ENCODE peak calls at places on chromosomes 2 and 18, in eight cellular contexts. F, B, U, I, W, J, Z and A are unnamed samples.

GRCh38 chr2:3475771-3476170 is 43.6 kb downstream of the ADI1 start:
- DNase-seq in F (no peak), B (no peak), U (no peak), I (no peak), W (no peak), J (no peak), Z (no peak), A (no peak)

GRCh38 chr2:133433455-133434451 is 134.5 kb downstream of the NCKAP5 start:
- DNase-seq in F (no peak), B (no peak), U (no peak), I (no peak), W (no peak), J (no peak), Z (no peak), A (no peak)

GRCh38 chr2:116211719-116212118 is 1602.8 kb upstream of the DDX18 start:
- DNase-seq in F (no peak), B (no peak), U (no peak), I (no peak), W (no peak), J (no peak), Z (no peak), A (no peak)

GRCh38 chr2:209648714-209649113 is 122.9 kb upstream of the UNC80 start:
- DNase-seq in F (no peak), B (no peak), U (no peak), I (no peak), W (no peak), J (no peak), Z (no peak), A (no peak)

GRCh38 chr2:218387369-218388194 is 5.5 kb downstream of the SLC11A1 start:
- DNase-seq in F (peak; percentile 82), B (no peak), U (no peak), I (no peak), W (no peak), J (peak; percentile 66), Z (peak; percentile 76), A (peak; percentile 41)

GRCh38 chr2:152223997-152224396 is 48.4 kb upstream of the STAM2 start:
- DNase-seq in F (no peak), B (peak; percentile 17), U (no peak), I (no peak), W (no peak), J (no peak), Z (no peak), A (no peak)

GRCh38 chr2:179272406-179273192 is 8.0 kb upstream of the SESTD1 start:
- DNase-seq in F (peak; percentile 32), B (no peak), U (no peak), I (no peak), W (no peak), J (no peak), Z (no peak), A (no peak)

GRCh38 chr2:180040146-180040925 is 33.2 kb upstream of the CWC22 start:
- DNase-seq in F (no peak), B (no peak), U (no peak), I (no peak), W (no peak), J (no peak), Z (no peak), A (no peak)

GRCh38 chr2:99984781-99985525 is 157.4 kb downstream of the AFF3 start:
- DNase-seq in F (no peak), B (no peak), U (no peak), I (no peak), W (no peak), J (no peak), Z (no peak), A (no peak)

GRCh38 chr2:233544079-233544690 is 22.4 kb downstream of the USP40 start:
- DNase-seq in F (no peak), B (no peak), U (no peak), I (no peak), W (no peak), J (peak; percentile 18), Z (no peak), A (no peak)

GRCh38 chr2:200713003-200713703 is 98.6 kb upstream of the BZW1 start:
- DNase-seq in F (peak; percentile 96), B (peak; percentile 75), U (peak; percentile 98), I (peak; percentile 50), W (peak; percentile 99), J (peak; percentile 79), Z (peak; percentile 93), A (peak; percentile 89)
- TF ChIP-seq POLR2A in F (peak; percentile 53), B (peak; percentile 69), U (peak; percentile 84), I (peak; percentile 95), W (peak; percentile 80), J (no peak), Z (peak; percentile 81), A (peak; percentile 85)

GRCh38 chr2:230975927-230976326 is 20.0 kb upstream of the SPATA3 start:
- DNase-seq in F (no peak), B (no peak), U (no peak), I (no peak), W (no peak), J (no peak), Z (no peak), A (no peak)

GRCh38 chr2:230974096-230974913 is 21.6 kb upstream of the SPATA3 start:
- DNase-seq in F (no peak), B (no peak), U (no peak), I (peak; percentile 71), W (peak; percentile 85), J (no peak), Z (no peak), A (no peak)

GRCh38 chr2:230980468-230980867 is 15.5 kb upstream of the SPATA3 start:
- DNase-seq in F (no peak), B (no peak), U (no peak), I (no peak), W (no peak), J (no peak), Z (no peak), A (no peak)

GRCh38 chr2:230972046-230972445 is 23.9 kb upstream of the SPATA3 start:
- DNase-seq in F (no peak), B (no peak), U (no peak), I (no peak), W (no peak), J (no peak), Z (no peak), A (no peak)

DNA sequence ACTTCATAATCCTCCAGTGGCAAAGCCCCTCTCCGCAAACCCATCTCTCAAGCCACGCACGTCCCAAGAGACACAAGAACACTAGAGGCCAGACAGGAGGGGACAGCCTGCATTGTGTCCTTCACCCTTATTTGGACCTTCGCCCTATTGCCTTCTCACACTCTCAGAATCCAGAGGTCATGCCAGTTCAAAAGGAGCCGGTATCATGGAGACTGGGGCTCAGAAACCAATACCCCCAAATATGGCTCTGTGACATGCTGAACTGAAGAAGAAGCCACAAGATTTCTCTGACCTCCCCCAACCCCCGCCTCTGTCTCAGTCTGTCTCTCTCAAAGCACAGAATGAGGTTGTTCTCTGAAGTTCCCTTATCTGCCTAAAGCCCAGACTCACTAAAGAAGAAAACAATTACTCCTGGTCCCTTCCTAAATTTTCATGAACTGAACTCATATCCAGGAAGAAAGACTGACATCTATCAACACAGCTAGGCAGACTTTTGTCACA is 19.2 kb upstream of the SPATA3 start:
- DNase-seq in F (no peak), B (no peak), U (no peak), I (no peak), W (peak; percentile 74), J (no peak), Z (no peak), A (no peak)
- TF ChIP-seq POLR2A in F (no peak), B (no peak), U (no peak), I (peak; percentile 73), W (no peak), J (no peak), Z (no peak), A (no peak)

DNA sequence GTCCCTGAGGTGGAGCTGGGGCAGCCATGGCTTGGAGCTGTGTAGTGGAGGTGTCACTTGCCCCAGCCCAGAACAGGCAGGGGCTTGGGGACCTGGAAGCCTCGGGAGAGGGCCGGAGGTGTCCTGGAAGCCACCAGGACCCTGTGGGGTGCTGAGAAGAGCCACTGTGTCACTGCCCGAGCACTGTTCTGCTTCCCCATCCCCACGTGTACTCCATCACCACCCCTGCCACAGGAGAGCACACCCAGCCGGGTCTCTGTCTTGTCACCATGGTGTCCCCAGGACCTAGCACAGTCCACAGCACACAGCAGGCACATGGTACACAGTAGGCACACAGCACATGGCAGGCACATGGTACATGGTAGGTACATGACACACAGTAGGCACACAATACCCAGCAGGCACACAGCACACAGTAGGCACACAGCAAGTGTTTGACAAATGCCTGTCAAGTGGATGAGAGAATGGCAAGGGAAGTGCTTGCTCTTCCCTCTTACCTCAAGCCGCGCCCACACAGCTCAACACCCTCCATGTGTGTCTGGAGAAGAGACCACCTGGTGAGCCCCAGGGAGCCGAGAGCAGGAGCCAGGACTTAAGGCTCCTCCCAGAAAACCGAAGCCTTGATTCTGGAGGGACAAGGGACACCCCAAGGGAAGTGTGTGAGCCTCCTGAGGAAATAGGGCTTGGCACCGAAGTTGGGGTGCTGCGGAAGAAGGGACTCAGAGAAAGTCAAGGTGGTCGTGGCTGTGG is 13.3 kb downstream of the MBP start:
- DNase-seq in F (no peak), B (peak; percentile 14), U (no peak), I (no peak), W (no peak), J (no peak), Z (no peak), A (no peak)
- TF ChIP-seq POLR2A in F (no peak), B (no peak), U (no peak), I (peak; percentile 34), W (peak; percentile 4), J (no peak), Z (no peak), A (no peak)

GRCh38 chr2:71690876-71691275 is 237.5 kb downstream of the DYSF start:
- DNase-seq in F (no peak), B (no peak), U (no peak), I (no peak), W (no peak), J (no peak), Z (no peak), A (no peak)

GRCh38 chr2:71693286-71694270 is 240.2 kb downstream of the DYSF start:
- DNase-seq in F (no peak), B (no peak), U (no peak), I (no peak), W (no peak), J (no peak), Z (no peak), A (no peak)

GRCh38 chr2:71692621-71693277 is 239.4 kb downstream of the DYSF start:
- DNase-seq in F (no peak), B (no peak), U (no peak), I (no peak), W (no peak), J (no peak), Z (no peak), A (no peak)

GRCh38 chr2:71690231-71690834 is 237.0 kb downstream of the DYSF start:
- DNase-seq in F (no peak), B (no peak), U (no peak), I (no peak), W (no peak), J (no peak), Z (no peak), A (no peak)

DNA sequence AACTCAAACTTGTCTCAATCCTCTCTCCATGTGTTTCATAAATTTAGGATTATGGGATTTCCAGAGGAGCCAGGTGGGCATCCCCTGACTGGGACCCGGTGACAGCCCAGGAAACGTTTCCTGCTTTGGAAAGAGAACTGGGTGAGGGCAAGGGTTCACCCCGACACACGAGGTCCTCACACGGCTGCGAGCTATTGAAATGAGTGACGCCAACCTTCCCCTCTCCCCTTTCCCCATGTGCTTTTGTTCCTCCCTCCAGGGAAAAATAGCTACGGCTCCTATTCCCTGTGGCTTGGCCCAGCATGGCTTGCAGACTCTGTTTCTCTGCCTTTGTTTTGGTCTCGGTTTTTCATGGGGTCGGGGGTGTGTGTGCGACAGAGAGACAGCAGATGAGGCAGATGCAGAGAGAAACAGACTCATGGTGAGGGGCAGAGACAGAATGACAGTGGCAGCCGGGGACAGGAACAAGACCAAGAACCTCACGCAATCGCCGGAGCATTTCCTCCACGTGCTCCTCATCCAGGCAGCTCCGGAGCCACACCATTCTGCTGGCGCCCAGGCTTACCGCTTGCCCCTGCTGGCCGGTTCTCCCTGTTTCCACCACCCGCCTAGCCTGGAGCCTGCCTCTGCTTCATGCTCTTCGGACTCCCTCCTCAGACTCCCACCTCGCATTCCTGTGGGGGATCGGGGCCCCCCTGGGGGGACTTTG is 238.5 kb downstream of the DYSF start:
- DNase-seq in F (no peak), B (no peak), U (no peak), I (no peak), W (no peak), J (no peak), Z (no peak), A (no peak)
- TF ChIP-seq POLR2A in F (no peak), B (no peak), U (no peak), I (no peak), W (no peak), J (no peak), Z (no peak), A (no peak)